ENCODE peak calls at places on chromosome 2, in ten cellular contexts. G is AG09309, X is brain microvascular endothelial cell, D is prostate gland, Q is AG04450, M is neural progenitor cell, S is fibroblast of the aortic adventitia, W is lung, U is transverse colon, P is breast epithelium. J is an unnamed sample.
A peak's percentile ranks its signal among the peaks of the same experiment; 100 is the strongest.

GRCh38 chr2:241391892-241392665 is 36.0 kb downstream of the FARP2 start:
- DNase-seq in G (peak; percentile 23), Q (no peak), P (no peak), W (peak; percentile 42), M (peak; percentile 66), U (peak; percentile 28), X (no peak), D (no peak), S (peak; percentile 71), J (peak; percentile 24)

GRCh38 chr2:217756375-217757107 is 246.3 kb downstream of the TNS1 start:
- DNase-seq in Q (no peak), G (no peak), M (peak; percentile 94), W (peak; percentile 53), P (peak; percentile 65), U (peak; percentile 57), S (peak; percentile 49), D (peak; percentile 38), X (peak; percentile 17), J (no peak)

GRCh38 chr2:226699321-226699720 is 100.3 kb downstream of the IRS1 start:
- DNase-seq in Q (no peak), P (peak; percentile 53), D (peak; percentile 22), M (no peak), S (peak; percentile 61), G (no peak), X (peak; percentile 59), W (peak; percentile 31), U (peak; percentile 38), J (peak; percentile 15)

GRCh38 chr2:159202568-159203071 is 83.9 kb downstream of the WDSUB1 start:
- DNase-seq in Q (peak; percentile 98), M (no peak), S (peak; percentile 99), X (peak; percentile 100), W (peak; percentile 49), U (peak; percentile 29), P (no peak), D (no peak), G (peak; percentile 96), J (peak; percentile 84)

GRCh38 chr2:150391779-150392178 is 95.7 kb downstream of the RND3 start:
- DNase-seq in W (no peak), S (no peak), D (no peak), U (no peak), P (no peak), M (no peak), G (no peak), X (no peak), Q (no peak), J (no peak)

GRCh38 chr2:193103064-193103463 is 908.3 kb upstream of the TMEFF2 start:
- DNase-seq in G (no peak), P (no peak), S (no peak), D (no peak), M (no peak), W (no peak), Q (no peak), X (no peak), U (no peak), J (no peak)

GRCh38 chr2:98501223-98501622 is 56.6 kb downstream of the INPP4A start:
- DNase-seq in S (no peak), D (no peak), X (no peak), Q (no peak), P (no peak), W (no peak), U (no peak), G (no peak), M (no peak), J (no peak)

GRCh38 chr2:161992526-161992925 is 81.5 kb downstream of the DPP4 start:
- DNase-seq in P (no peak), S (no peak), D (no peak), W (no peak), G (no peak), Q (no peak), X (no peak), M (no peak), U (no peak), J (no peak)

GRCh38 chr2:136238552-136239346 is 120.8 kb upstream of the CXCR4 start:
- DNase-seq in P (no peak), G (no peak), D (no peak), M (peak; percentile 33), U (no peak), S (peak; percentile 75), X (peak; percentile 56), Q (no peak), W (no peak), J (peak; percentile 62)

GRCh38 chr2:24793752-24794477 is 690 bp downstream of the CENPO start:
- DNase-seq in Q (no peak), W (no peak), M (peak; percentile 78), D (no peak), G (no peak), X (peak; percentile 35), P (no peak), U (no peak), S (no peak), J (no peak)

GRCh38 chr2:68231061-68231372 is 21.3 kb downstream of the PPP3R1 start:
- DNase-seq in X (no peak), W (no peak), Q (no peak), P (no peak), M (no peak), D (no peak), G (no peak), S (no peak), U (no peak), J (no peak)

GRCh38 chr2:78541088-78541450 is 484.4 kb upstream of the REG3G start:
- DNase-seq in P (no peak), X (no peak), W (no peak), Q (no peak), M (no peak), D (no peak), S (no peak), U (no peak), G (no peak), J (no peak)

GRCh38 chr2:234633581-234634230 is 136.8 kb upstream of the ARL4C start:
- DNase-seq in D (peak; percentile 75), U (no peak), G (no peak), X (no peak), Q (no peak), P (no peak), M (no peak), S (no peak), W (no peak), J (no peak)

GRCh38 chr2:239693330-239693729 is 292.5 kb upstream of the HDAC4 start:
- DNase-seq in D (no peak), U (no peak), G (no peak), W (no peak), S (no peak), X (no peak), Q (no peak), P (no peak), M (no peak), J (no peak)

DNA sequence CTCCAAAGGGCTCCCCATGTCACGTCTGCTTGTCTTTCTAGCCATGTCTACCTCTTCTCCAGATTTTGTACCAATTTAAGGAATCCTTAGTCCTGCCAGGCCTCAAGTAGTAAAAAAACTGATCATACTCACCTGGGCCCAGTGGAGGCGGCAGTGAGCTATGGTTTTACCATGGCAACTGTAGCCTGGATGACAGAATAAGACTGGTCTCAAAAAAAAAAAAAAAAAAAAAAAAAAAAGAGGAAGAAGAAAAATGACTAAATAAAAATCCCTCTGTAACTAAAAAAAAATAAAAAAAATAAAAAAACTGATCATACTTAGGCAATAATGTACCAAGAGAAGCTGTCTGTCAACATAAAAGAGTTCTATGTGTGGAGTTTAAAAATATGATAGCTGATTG is 221.6 kb downstream of the NR4A2 start:
- DNase-seq in X (no peak), S (no peak), G (no peak), M (peak; percentile 56), P (no peak), U (peak; percentile 39), Q (no peak), W (no peak), D (no peak), J (no peak)
- TF ChIP-seq CTCF in X (no peak), S (no peak), G (no peak), M (peak; percentile 45), P (no peak), U (peak; percentile 32), Q (no peak), W (no peak), D (no peak), J (no peak)

GRCh38 chr2:54573532-54573915 is 117.4 kb downstream of the SPTBN1 start:
- DNase-seq in S (no peak), P (no peak), Q (no peak), X (no peak), M (no peak), D (no peak), G (no peak), U (no peak), W (no peak), J (no peak)
- H3K4me3 ChIP-seq in S (no peak overlapping the region), P (no peak overlapping the region), Q (no peak overlapping the region), X (no peak overlapping the region), M (no peak overlapping the region), D (no peak overlapping the region), G (no peak overlapping the region), U (no peak overlapping the region), W (no peak overlapping the region), J (no peak overlapping the region)

DNA sequence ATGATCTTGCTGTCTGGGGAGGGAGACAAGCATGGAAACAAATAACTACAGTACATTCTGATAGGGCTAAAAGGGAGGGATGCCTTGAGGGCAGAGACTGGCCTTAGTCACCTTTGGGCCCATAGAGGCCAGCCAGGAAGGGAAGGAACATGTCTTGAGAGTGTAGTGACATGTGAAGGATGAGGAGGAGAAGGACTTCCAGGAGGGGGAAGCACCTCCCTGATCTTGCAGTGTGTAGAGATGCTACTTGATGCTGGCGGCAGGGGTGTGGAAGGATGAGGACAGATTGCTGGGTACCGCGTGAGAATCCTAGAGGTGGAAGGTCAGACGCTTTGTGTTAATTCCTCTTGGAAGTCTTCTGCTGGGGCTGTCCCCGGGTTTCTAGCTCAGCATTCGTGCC is 13.1 kb downstream of the TET3 start:
- DNase-seq in U (no peak), P (no peak), W (no peak), M (no peak), X (no peak), Q (no peak), D (no peak), S (no peak), G (no peak), J (no peak)
- TF ChIP-seq CTCF in U (no peak), P (no peak), W (no peak), M (peak; percentile 13), X (peak; percentile 18), Q (no peak), D (no peak), S (no peak), G (no peak), J (no peak)

GRCh38 chr2:225401001-225401400 is 1.5 kb downstream of the NYAP2 start:
- DNase-seq in U (no peak), D (no peak), S (no peak), W (no peak), Q (no peak), P (no peak), X (no peak), M (no peak), G (no peak), J (no peak)

GRCh38 chr2:225399509-225399908 is at the start of gene NYAP2:
- DNase-seq in W (no peak), G (no peak), M (peak; percentile 16), D (no peak), X (no peak), P (no peak), U (no peak), Q (no peak), S (no peak), J (no peak)

GRCh38 chr2:225400060-225400511 is 576 bp downstream of the NYAP2 start:
- DNase-seq in M (peak; percentile 86), D (no peak), S (peak; percentile 68), Q (peak; percentile 16), P (no peak), X (peak; percentile 71), G (peak; percentile 3), U (no peak), W (no peak), J (peak; percentile 36)

GRCh38 chr2:225400546-225400945 is 1.0 kb downstream of the NYAP2 start:
- DNase-seq in M (no peak), G (no peak), W (no peak), S (no peak), Q (no peak), D (no peak), X (no peak), P (no peak), U (no peak), J (no peak)

GRCh38 chr2:225402200-225402776 is 2.8 kb downstream of the NYAP2 start:
- DNase-seq in S (no peak), U (no peak), Q (no peak), G (no peak), X (no peak), P (no peak), D (no peak), W (no peak), M (no peak), J (no peak)
- H3K4me3 ChIP-seq in S (no peak overlapping the region), U (no peak overlapping the region), Q (no peak overlapping the region), G (no peak overlapping the region), X (no peak overlapping the region), P (no peak overlapping the region), D (no peak overlapping the region), W (no peak overlapping the region), M (no peak overlapping the region), J (no peak overlapping the region)

J was measured in HFF-Myc.